ENCODE peak calls at places on chromosomes 5 and 9, in seven cellular contexts. K is HEK293T; D is LoVo; N is fibroblast of mammary gland; A is natural killer cell treated with Interleukin-12 subunit alpha and Interleukin-12 subunit beta and Interleukin-15 and Interleukin-18, amount 100 ng/mL, for 72 hours; F is activated T-cell treated with anti-CD3 and anti-CD28 coated beads, Interleukin-2, amount 50 U/mL, for 24 hours; V is DMS153. R is an unnamed sample.

GRCh38 chr9:93072383-93072795 is 13.9 kb downstream of the SUSD3 start:
- DNase-seq in K (no peak), D (no peak), N (peak; percentile 78), A (no peak), F (peak; percentile 66), V (peak; percentile 12), R (no peak)

GRCh38 chr9:78363221-78363620 is 66.3 kb downstream of the PSAT1 start:
- DNase-seq in K (no peak), D (peak; percentile 34), N (peak; percentile 71), A (no peak), F (no peak), V (no peak), R (no peak)

GRCh38 chr5:97735209-97735608 is 552.2 kb upstream of the RIOK2 start:
- DNase-seq in K (no peak), D (no peak), N (peak; percentile 95), A (no peak), F (no peak), V (no peak), R (no peak)

GRCh38 chr9:29798599-29798998 is 2225.3 kb upstream of the C9orf72 start:
- DNase-seq in K (no peak), D (no peak), N (no peak), A (no peak), F (no peak), V (no peak), R (no peak)

GRCh38 chr5:173178369-173178910 is 34.1 kb downstream of the BNIP1 start:
- DNase-seq in K (no peak), D (no peak), N (no peak), A (no peak), F (no peak), V (no peak), R (no peak)

GRCh38 chr5:177578331-177578730 is 13.7 kb upstream of the TMED9 start:
- DNase-seq in K (no peak), D (no peak), N (no peak), A (no peak), F (no peak), V (no peak), R (no peak)

GRCh38 chr9:89870207-89870606 is 265.4 kb downstream of the GADD45G start:
- DNase-seq in K (no peak), D (no peak), N (no peak), A (no peak), F (no peak), V (no peak), R (no peak)

GRCh38 chr5:6686916-6687409 is 26.3 kb upstream of the TENT4A start:
- DNase-seq in K (no peak), D (peak; percentile 42), N (peak; percentile 54), A (no peak), F (no peak), V (no peak), R (no peak)